ENCODE peak calls at places on chromosome 10, in five cellular contexts. A is OCI-M1; B is activated effector memory CD4-positive, alpha-beta T cell treated with anti-CD3 and anti-CD28 coated beads, Interleukin-2, amount 50 U/mL, for 16 hours; Z is Calu3; H is cardiac fibroblast. R is an unnamed sample.

GRCh38 chr10:112949128-112949823 is 771 bp upstream of the TCF7L2 start:
- DNase-seq in A (peak), B (no peak), Z (no peak), H (peak), R (peak)

GRCh38 chr10:81564143-81564542 is 310.9 kb upstream of the NRG3 start:
- DNase-seq in A (no peak), B (no peak), Z (no peak), H (no peak), R (no peak)

GRCh38 chr10:90363799-90364483 is 493.9 kb downstream of the HTR7 start:
- DNase-seq in A (no peak), B (no peak), Z (no peak), H (peak), R (peak)

GRCh38 chr10:7407368-7408002 is 3.3 kb downstream of the SFMBT2 start:
- DNase-seq in A (no peak), B (no peak), Z (no peak), H (no peak), R (peak)

GRCh38 chr10:18545626-18546025 is 105.8 kb downstream of the NSUN6 start:
- DNase-seq in A (no peak), B (no peak), Z (no peak), H (no peak), R (no peak)

GRCh38 chr10:78579995-78580394 is 488.8 kb upstream of the ZMIZ1 start:
- DNase-seq in A (no peak), B (no peak), Z (no peak), H (peak), R (no peak)

GRCh38 chr10:89942217-89942616 is 240.8 kb downstream of the KIF20B start:
- DNase-seq in A (peak), B (no peak), Z (no peak), H (no peak), R (no peak)

GRCh38 chr10:98374176-98374969 is 40.6 kb downstream of the PYROXD2 start:
- DNase-seq in A (no peak), B (peak), Z (peak), H (peak), R (no peak)

GRCh38 chr10:129793479-129793878 is 170.6 kb downstream of the EBF3 start:
- DNase-seq in A (no peak), B (no peak), Z (no peak), H (no peak), R (no peak)

GRCh38 chr10:4343798-4344370 is 482.1 kb upstream of the AKR1E2 start:
- DNase-seq in A (no peak), B (no peak), Z (no peak), H (no peak), R (no peak)